ENCODE peak calls at places on chromosomes 12 and 14, in five cellular contexts. One of them, this sample, is unnamed.

GRCh38 chr14:76235628-76236027 is 83.9 kb downstream of the GPATCH2L start:
- DNase-seq in LoVo: no peak
- DNase-seq in DMS153: no peak
- DNase-seq in NCI-H2029 treated with DMSO at 0.1 percent for 48 hours: no peak
- DNase-seq in germinal center: no peak
- DNase-seq in this sample: no peak

GRCh38 chr12:45674583-45674982 is 54.9 kb upstream of the ARID2 start:
- DNase-seq in LoVo: peak
- DNase-seq in DMS153: no peak
- DNase-seq in NCI-H2029 treated with DMSO at 0.1 percent for 48 hours: peak
- DNase-seq in germinal center: no peak
- DNase-seq in this sample: no peak

GRCh38 chr12:100199347-100200136 is 1.1 kb upstream of the ACTR6 start:
- DNase-seq in LoVo: peak
- DNase-seq in DMS153: peak
- DNase-seq in NCI-H2029 treated with DMSO at 0.1 percent for 48 hours: peak
- DNase-seq in germinal center: peak
- DNase-seq in this sample: peak

GRCh38 chr12:104585448-104586055 is 128.8 kb downstream of the CHST11 start:
- DNase-seq in LoVo: no peak
- DNase-seq in DMS153: no peak
- DNase-seq in NCI-H2029 treated with DMSO at 0.1 percent for 48 hours: no peak
- DNase-seq in germinal center: no peak
- DNase-seq in this sample: no peak

GRCh38 chr12:119751961-119752360 is 84.0 kb downstream of the PRKAB1 start:
- DNase-seq in LoVo: no peak
- DNase-seq in DMS153: no peak
- DNase-seq in NCI-H2029 treated with DMSO at 0.1 percent for 48 hours: no peak
- DNase-seq in germinal center: no peak
- DNase-seq in this sample: no peak

GRCh38 chr12:57089259-57090245 is 638 bp downstream of the NAB2 start:
- DNase-seq in LoVo: no peak
- DNase-seq in DMS153: no peak
- DNase-seq in NCI-H2029 treated with DMSO at 0.1 percent for 48 hours: no peak
- DNase-seq in germinal center: peak
- DNase-seq in this sample: peak

GRCh38 chr12:64180951-64181350 is 41.1 kb downstream of the KICS2 start:
- DNase-seq in LoVo: no peak
- DNase-seq in DMS153: no peak
- DNase-seq in NCI-H2029 treated with DMSO at 0.1 percent for 48 hours: no peak
- DNase-seq in germinal center: no peak
- DNase-seq in this sample: no peak

GRCh38 chr14:70988452-70988851 is 81.2 kb downstream of the PCNX1 start:
- DNase-seq in LoVo: no peak
- DNase-seq in DMS153: no peak
- DNase-seq in NCI-H2029 treated with DMSO at 0.1 percent for 48 hours: no peak
- DNase-seq in germinal center: no peak
- DNase-seq in this sample: no peak

GRCh38 chr12:85076688-85077430 is 40.7 kb downstream of the LRRIQ1 start:
- DNase-seq in LoVo: peak
- DNase-seq in DMS153: peak
- DNase-seq in NCI-H2029 treated with DMSO at 0.1 percent for 48 hours: peak
- DNase-seq in germinal center: peak
- DNase-seq in this sample: peak

GRCh38 chr12:95336387-95337067 is 118.9 kb downstream of the VEZT start:
- DNase-seq in LoVo: no peak
- DNase-seq in DMS153: peak
- DNase-seq in NCI-H2029 treated with DMSO at 0.1 percent for 48 hours: peak
- DNase-seq in germinal center: peak
- DNase-seq in this sample: peak

GRCh38 chr12:31000751-31001150 is 72.9 kb upstream of the DDX11 start:
- DNase-seq in LoVo: peak
- DNase-seq in DMS153: peak
- DNase-seq in NCI-H2029 treated with DMSO at 0.1 percent for 48 hours: no peak
- DNase-seq in germinal center: no peak
- DNase-seq in this sample: no peak

GRCh38 chr14:23300687-23301223 is 1.9 kb downstream of the PPP1R3E start:
- DNase-seq in LoVo: no peak
- DNase-seq in DMS153: no peak
- DNase-seq in NCI-H2029 treated with DMSO at 0.1 percent for 48 hours: no peak
- DNase-seq in germinal center: no peak
- DNase-seq in this sample: no peak

GRCh38 chr12:87667378-87667777 is 361.8 kb downstream of the C12orf50 start:
- DNase-seq in LoVo: peak
- DNase-seq in DMS153: no peak
- DNase-seq in NCI-H2029 treated with DMSO at 0.1 percent for 48 hours: no peak
- DNase-seq in germinal center: no peak
- DNase-seq in this sample: no peak

GRCh38 chr12:124433906-124434305 is 133.5 kb downstream of the NCOR2 start:
- DNase-seq in LoVo: no peak
- DNase-seq in DMS153: no peak
- DNase-seq in NCI-H2029 treated with DMSO at 0.1 percent for 48 hours: no peak
- DNase-seq in germinal center: no peak
- DNase-seq in this sample: no peak

GRCh38 chr12:104182144-104182543 is 33.4 kb upstream of the TXNRD1 start:
- DNase-seq in LoVo: no peak
- DNase-seq in DMS153: no peak
- DNase-seq in NCI-H2029 treated with DMSO at 0.1 percent for 48 hours: no peak
- DNase-seq in germinal center: no peak
- DNase-seq in this sample: no peak

GRCh38 chr14:65961004-65961403 is 525.2 kb upstream of the CCDC196 start:
- DNase-seq in LoVo: no peak
- DNase-seq in DMS153: no peak
- DNase-seq in NCI-H2029 treated with DMSO at 0.1 percent for 48 hours: no peak
- DNase-seq in germinal center: peak
- DNase-seq in this sample: peak

GRCh38 chr12:39807043-39807442 is 187.4 kb upstream of the ABCD2 start:
- DNase-seq in LoVo: no peak
- DNase-seq in DMS153: no peak
- DNase-seq in NCI-H2029 treated with DMSO at 0.1 percent for 48 hours: no peak
- DNase-seq in germinal center: peak
- DNase-seq in this sample: no peak

GRCh38 chr14:76768671-76769500 is 7.6 kb downstream of the VASH1 start:
- DNase-seq in LoVo: no peak
- DNase-seq in DMS153: no peak
- DNase-seq in NCI-H2029 treated with DMSO at 0.1 percent for 48 hours: no peak
- DNase-seq in germinal center: no peak
- DNase-seq in this sample: no peak

GRCh38 chr12:15180975-15181683 is 40.1 kb downstream of the RERG start:
- DNase-seq in LoVo: no peak
- DNase-seq in DMS153: no peak
- DNase-seq in NCI-H2029 treated with DMSO at 0.1 percent for 48 hours: no peak
- DNase-seq in germinal center: no peak
- DNase-seq in this sample: no peak

GRCh38 chr12:32501835-32502333 is 102.5 kb downstream of the FGD4 start:
- DNase-seq in LoVo: no peak
- DNase-seq in DMS153: peak
- DNase-seq in NCI-H2029 treated with DMSO at 0.1 percent for 48 hours: peak
- DNase-seq in germinal center: no peak
- DNase-seq in this sample: peak

GRCh38 chr12:132167610-132168310 is 23.5 kb downstream of the NOC4L start:
- DNase-seq in LoVo: no peak
- DNase-seq in DMS153: peak
- DNase-seq in NCI-H2029 treated with DMSO at 0.1 percent for 48 hours: no peak
- DNase-seq in germinal center: no peak
- DNase-seq in this sample: no peak

GRCh38 chr12:1863823-1864222 is 43.5 kb downstream of the LRTM2 start:
- DNase-seq in LoVo: no peak
- DNase-seq in DMS153: no peak
- DNase-seq in NCI-H2029 treated with DMSO at 0.1 percent for 48 hours: no peak
- DNase-seq in germinal center: no peak
- DNase-seq in this sample: no peak